ENCODE peak calls at places on chromosomes 11 and 22, in four cellular contexts. D is HCT116, V is K562, F is H1. T is an unnamed sample.

GRCh38 chr22:20624161-20624616 is 116.8 kb downstream of the MED15 start:
- DNase-seq in V (no peak), D (no peak), F (no peak), T (no peak)

GRCh38 chr11:35539781-35540281 is 14.4 kb upstream of the PAMR1 start:
- DNase-seq in D (no peak), V (no peak), F (no peak), T (no peak)

GRCh38 chr11:83971063-83971462 is 684.9 kb upstream of the CCDC90B start:
- DNase-seq in V (no peak), F (no peak), D (no peak), T (no peak)

GRCh38 chr22:46815896-46816721 is 53.7 kb downstream of the TBC1D22A start:
- DNase-seq in F (no peak), D (no peak), V (peak), T (no peak)

GRCh38 chr11:104095791-104096190 is 59.4 kb downstream of the DDI1 start:
- DNase-seq in D (no peak), F (no peak), V (no peak), T (no peak)

GRCh38 chr11:46916669-46917108 is 1.7 kb downstream of the LRP4 start:
- DNase-seq in V (peak), F (no peak), D (no peak), T (peak)

GRCh38 chr11:70433966-70434812 is 35.9 kb downstream of the CTTN start:
- DNase-seq in D (no peak), V (no peak), F (no peak), T (no peak)

GRCh38 chr11:112467721-112468120 is 207.1 kb upstream of the PLET1 start:
- DNase-seq in D (no peak), V (no peak), F (no peak), T (no peak)

GRCh38 chr22:25622011-25622410 is 57.5 kb downstream of the GRK3 start:
- DNase-seq in F (no peak), V (no peak), D (no peak), T (no peak)

GRCh38 chr22:43901976-43902643 is 10.3 kb upstream of the PNPLA5 start:
- DNase-seq in V (no peak), D (no peak), F (no peak), T (no peak)

GRCh38 chr22:30453731-30454510 is 17.9 kb downstream of the SEC14L3 start:
- DNase-seq in V (no peak), F (no peak), D (no peak), T (no peak)

DNA sequence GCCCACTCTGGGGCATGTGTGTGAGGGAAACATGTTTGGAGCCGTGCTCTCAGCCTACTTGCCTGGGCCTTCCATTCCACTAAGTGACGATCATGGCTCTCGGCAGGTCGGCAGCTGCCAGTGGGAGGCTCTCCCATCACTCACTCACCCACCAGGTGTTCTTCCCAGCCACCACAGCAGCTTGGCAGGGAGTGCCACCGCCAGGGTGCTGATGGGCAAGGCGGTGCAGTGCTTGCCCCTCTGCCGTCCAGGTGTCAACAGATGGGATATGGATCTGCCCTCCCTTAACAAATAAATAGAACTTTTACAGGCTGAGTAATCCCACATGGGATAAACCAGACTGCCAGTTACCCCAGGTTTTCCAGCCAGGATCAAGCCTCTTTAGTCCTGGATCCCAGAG is 205.5 kb upstream of the TMEM45B start:
- DNase-seq in V (no peak), F (no peak), D (no peak), T (no peak)
- TF ChIP-seq YY1 in V (no peak), F (no peak), D (no peak), T (no peak)

GRCh38 chr11:72675221-72675620 is 999 bp upstream of the PDE2A start:
- DNase-seq in F (no peak), D (no peak), V (no peak), T (no peak)
- TF ChIP-seq ZNF274 in F (no peak), D (no peak), V (no peak), T (no peak)

GRCh38 chr22:32340437-32340836 is 17.2 kb upstream of the RFPL3 start:
- DNase-seq in V (no peak), D (no peak), F (no peak), T (no peak)
- TF ChIP-seq YY1 in V (no peak), D (no peak), F (no peak), T (no peak)

GRCh38 chr11:11568651-11569229 is 53.1 kb downstream of the GALNT18 start:
- DNase-seq in D (no peak), F (no peak), V (no peak), T (no peak)
- TF ChIP-seq ZNF274 in D (no peak), F (no peak), V (no peak), T (no peak)

DNA sequence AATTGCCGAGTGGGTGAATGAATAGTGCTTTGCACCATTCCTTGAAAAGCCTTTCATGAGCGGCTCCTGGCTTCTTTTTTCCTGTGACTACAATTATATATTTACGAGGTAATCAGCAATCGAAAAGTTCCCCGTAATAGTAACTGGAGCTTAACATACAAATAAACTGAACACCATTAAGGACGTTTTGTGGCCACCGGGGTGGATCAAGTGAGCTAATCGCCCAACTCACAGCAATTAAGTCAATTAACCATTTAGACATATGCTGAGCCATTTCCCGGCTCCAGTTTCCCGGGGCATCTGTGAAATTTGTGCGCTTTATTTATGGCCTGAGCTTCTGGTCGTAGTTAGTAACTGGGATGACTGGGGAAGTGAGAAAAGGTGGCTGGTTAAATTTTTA is 465.2 kb downstream of the MIAT start:
- DNase-seq in F (no peak), V (no peak), D (no peak), T (no peak)
- TF ChIP-seq YY1 in F (no peak), V (no peak), D (no peak), T (no peak)

DNA sequence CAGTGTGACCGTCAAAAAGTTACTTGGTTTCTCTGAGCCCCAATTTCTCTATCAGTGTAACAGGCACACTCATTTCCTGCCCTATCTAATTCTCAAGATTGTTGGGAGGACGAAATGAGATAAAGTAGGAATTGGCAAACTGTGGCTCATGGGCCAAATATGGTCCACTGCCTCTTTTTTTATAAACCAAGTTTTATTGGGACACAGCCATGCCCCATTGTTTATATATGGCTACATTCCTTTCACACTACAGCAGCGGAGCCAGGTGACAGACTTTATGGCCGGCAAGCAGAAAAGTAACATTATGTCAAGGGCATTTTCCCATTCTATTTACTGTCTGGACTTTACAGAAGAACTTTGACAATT is 116.7 kb upstream of the TIMP3 start:
- DNase-seq in V (no peak), D (no peak), F (no peak), T (no peak)
- TF ChIP-seq ZNF274 in V (no peak), D (no peak), F (no peak), T (no peak)

T was measured in NT2/D1.